ENCODE peak calls at places on chromosomes 6 and 20, in six cellular contexts. X, F, W, E, B and S are unnamed samples.

GRCh38 chr6:166173292-166173951 is 5.8 kb upstream of the TBXT start:
- DNase-seq in B (no peak), E (no peak), F (no peak), X (no peak), W (no peak), S (no peak)

GRCh38 chr20:46945465-46945864 is 50.8 kb downstream of the EYA2 start:
- DNase-seq in F (no peak), E (no peak), B (no peak), X (no peak), W (no peak), S (no peak)

GRCh38 chr20:48797850-48798747 is 29.7 kb downstream of the PREX1 start:
- DNase-seq in E (no peak), F (no peak), W (no peak), B (no peak), X (no peak), S (no peak)

GRCh38 chr6:15922510-15923307 is 206.2 kb upstream of the MYLIP start:
- DNase-seq in F (peak), B (peak), E (no peak), X (no peak), W (no peak), S (peak)

GRCh38 chr6:169172946-169173345 is 80.7 kb downstream of the THBS2 start:
- DNase-seq in B (no peak), E (no peak), F (no peak), X (no peak), W (no peak), S (no peak)

GRCh38 chr6:33944686-33945411 is 141.0 kb upstream of the MLN start:
- DNase-seq in X (no peak), F (no peak), E (no peak), W (no peak), B (no peak), S (no peak)

GRCh38 chr6:101396552-101397173 is 3.2 kb downstream of the GRIK2 start:
- DNase-seq in F (no peak), X (no peak), E (no peak), B (no peak), W (no peak), S (no peak)

GRCh38 chr6:105817370-105817769 is 268.8 kb upstream of the PRDM1 start:
- DNase-seq in B (no peak), W (no peak), X (no peak), F (no peak), E (no peak), S (no peak)

GRCh38 chr20:49712918-49713778 is 530 bp downstream of the B4GALT5 start:
- DNase-seq in X (no peak), W (no peak), E (no peak), F (no peak), B (peak), S (no peak)

GRCh38 chr6:73451166-73452106 is 661 bp downstream of the CGAS start:
- DNase-seq in X (no peak), W (peak), F (no peak), B (no peak), E (no peak), S (no peak)

GRCh38 chr20:7799872-7800271 is 140.4 kb downstream of the HAO1 start:
- DNase-seq in X (no peak), F (no peak), E (no peak), W (no peak), B (no peak), S (no peak)

GRCh38 chr6:13147396-13148181 is 180.7 kb downstream of the TBC1D7 start:
- DNase-seq in B (no peak), W (no peak), E (no peak), X (no peak), F (no peak), S (no peak)

GRCh38 chr20:47708953-47709833 is 76.1 kb downstream of the SULF2 start:
- DNase-seq in X (no peak), B (no peak), E (no peak), F (no peak), W (no peak), S (no peak)

GRCh38 chr6:3723251-3723650 is 28.3 kb downstream of the PXDC1 start:
- DNase-seq in B (no peak), F (no peak), E (no peak), X (no peak), W (no peak), S (no peak)

GRCh38 chr6:40427196-40427595 is 160.0 kb downstream of the LRFN2 start:
- DNase-seq in X (no peak), B (no peak), E (no peak), W (no peak), F (no peak), S (no peak)

GRCh38 chr20:62777528-62777830 is 18.8 kb upstream of the MRGBP start:
- DNase-seq in B (no peak), W (no peak), F (no peak), X (no peak), E (no peak), S (no peak)

GRCh38 chr6:162864901-162865300 is 137.1 kb downstream of the PACRG start:
- DNase-seq in X (no peak), E (no peak), W (no peak), B (no peak), F (no peak), S (no peak)

GRCh38 chr6:37244430-37245310 is 12.9 kb upstream of the TBC1D22B start:
- DNase-seq in B (peak), F (peak), X (no peak), E (no peak), W (no peak), S (peak)

GRCh38 chr6:137728386-137729349 is 138.4 kb upstream of the TNFAIP3 start:
- DNase-seq in F (peak), B (no peak), E (no peak), X (no peak), W (no peak), S (no peak)

GRCh38 chr6:105077592-105078463 is 102.0 kb downstream of the POPDC3 start:
- DNase-seq in E (peak), B (peak), X (no peak), F (peak), W (no peak), S (peak)

GRCh38 chr6:125640441-125641150 is 108.8 kb upstream of the HEY2 start:
- DNase-seq in W (no peak), F (no peak), X (no peak), E (no peak), B (no peak), S (no peak)

GRCh38 chr6:44530209-44530909 is 142.9 kb downstream of the CDC5L start:
- DNase-seq in X (no peak), E (no peak), F (no peak), B (no peak), W (no peak), S (no peak)

GRCh38 chr6:3843379-3844096 is 5.6 kb upstream of the FAM50B start:
- DNase-seq in X (no peak), E (no peak), F (no peak), W (no peak), B (no peak), S (no peak)

GRCh38 chr6:12265795-12266194 is 24.4 kb upstream of the EDN1 start:
- DNase-seq in E (no peak), X (no peak), W (no peak), B (no peak), F (no peak), S (no peak)

GRCh38 chr6:125519367-125519766 is 217.6 kb upstream of the HDDC2 start:
- DNase-seq in B (no peak), F (no peak), W (no peak), E (no peak), X (no peak), S (no peak)

GRCh38 chr6:6635869-6636268 is 47.3 kb downstream of the LY86 start:
- DNase-seq in F (no peak), X (no peak), W (no peak), B (no peak), E (no peak), S (no peak)

GRCh38 chr6:146277142-146277541 is 248.3 kb downstream of the GRM1 start:
- DNase-seq in X (no peak), B (no peak), E (no peak), W (no peak), F (no peak), S (no peak)

GRCh38 chr6:162165479-162165878 is 562.1 kb downstream of the PRKN start:
- DNase-seq in E (no peak), F (no peak), B (no peak), X (no peak), W (no peak), S (no peak)

GRCh38 chr6:52325695-52326471 is 36.1 kb upstream of the PAQR8 start:
- DNase-seq in W (no peak), E (no peak), F (no peak), X (no peak), B (no peak), S (no peak)

GRCh38 chr6:168607272-168608112 is 166.5 kb downstream of the SMOC2 start:
- DNase-seq in W (no peak), F (no peak), E (no peak), B (no peak), X (no peak), S (no peak)

GRCh38 chr6:135583256-135583758 is 85.8 kb upstream of the AHI1 start:
- DNase-seq in X (no peak), E (no peak), F (no peak), B (no peak), W (no peak), S (no peak)

GRCh38 chr6:4185419-4185818 is 50.0 kb upstream of the ECI2 start:
- DNase-seq in B (no peak), X (no peak), E (no peak), W (no peak), F (no peak), S (no peak)

GRCh38 chr6:53587291-53587690 is 42.4 kb upstream of the GCLC start:
- DNase-seq in B (no peak), E (no peak), F (no peak), X (no peak), W (no peak), S (no peak)

GRCh38 chr6:67606905-67607828 is 1027.9 kb upstream of the ADGRB3 start:
- DNase-seq in X (no peak), E (peak), F (no peak), B (no peak), W (no peak), S (no peak)

GRCh38 chr20:48186915-48187314 is 401.6 kb upstream of the SULF2 start:
- DNase-seq in W (no peak), E (no peak), B (no peak), X (no peak), F (no peak), S (no peak)

GRCh38 chr6:46380152-46380807 is 111.0 kb downstream of the RCAN2 start:
- DNase-seq in X (no peak), B (no peak), E (peak), W (no peak), F (no peak), S (no peak)

GRCh38 chr20:63048516-63049190 is 41.9 kb upstream of the BHLHE23 start:
- DNase-seq in E (no peak), B (no peak), X (no peak), F (no peak), W (no peak), S (no peak)